ENCODE peak calls at places on chromosome 1, in nine cellular contexts. P is DMS153; E is nephron progenitor cell; J is kidney epithelial cell; Y is left ventricle myocardium inferior; I is stimulated activated CD4-positive, alpha-beta T cell treated with anti-CD3 and anti-CD28 coated beads, Interleukin-1b, Interleukin-23, amount 100 ng/mL, for 24 hours; X is occipital lobe; G is germinal center; M is NCI-H524 treated with DMSO at 0.1 percent for 48 hours. O is an unnamed sample.

GRCh38 chr1:204711947-204712701 is 26.6 kb upstream of the LRRN2 start:
- DNase-seq in X (peak; percentile 32), I (no peak), P (peak; percentile 35), M (peak; percentile 93), G (no peak), Y (peak; percentile 32), E (peak; percentile 45), J (no peak), O (no peak)

GRCh38 chr1:226784081-226785049 is 45.3 kb upstream of the ITPKB start:
- DNase-seq in P (peak; percentile 98), M (no peak), G (no peak), E (no peak), J (no peak), I (no peak), X (peak; percentile 31), Y (no peak), O (no peak)

GRCh38 chr1:205505791-205506190 is 1.3 kb downstream of the CDK18 start:
- DNase-seq in P (no peak), J (no peak), G (no peak), M (no peak), Y (peak; percentile 85), I (no peak), E (no peak), X (peak; percentile 35), O (no peak)

GRCh38 chr1:85581802-85582686 is 1.5 kb downstream of the CCN1 start:
- DNase-seq in Y (peak; percentile 22), I (no peak), M (no peak), X (no peak), G (no peak), P (no peak), J (no peak), E (peak; percentile 33), O (peak; percentile 27)

GRCh38 chr1:178121883-178122282 is 28.0 kb downstream of the RASAL2 start:
- DNase-seq in G (no peak), J (no peak), Y (no peak), E (no peak), X (no peak), I (no peak), P (no peak), M (no peak), O (no peak)

GRCh38 chr1:26771643-26772321 is 16.0 kb upstream of the PIGV start:
- DNase-seq in I (no peak), G (no peak), J (peak; percentile 85), X (no peak), P (peak; percentile 5), Y (no peak), M (no peak), E (no peak), O (no peak)

GRCh38 chr1:218711021-218711420 is 365.9 kb downstream of the TGFB2 start:
- DNase-seq in I (no peak), X (no peak), P (no peak), M (no peak), E (no peak), G (no peak), Y (no peak), J (no peak), O (no peak)

GRCh38 chr1:3690282-3691065 is 38.2 kb downstream of the TP73 start:
- DNase-seq in G (no peak), J (no peak), M (no peak), E (no peak), X (no peak), I (no peak), P (peak; percentile 56), Y (no peak), O (no peak)

GRCh38 chr1:30305519-30305918 is 417.9 kb downstream of the MATN1 start:
- DNase-seq in I (no peak), X (no peak), E (no peak), Y (no peak), G (no peak), M (no peak), J (no peak), P (no peak), O (no peak)

GRCh38 chr1:218869276-218869675 is 304.4 kb upstream of the LYPLAL1 start:
- DNase-seq in G (no peak), P (no peak), I (no peak), E (no peak), M (no peak), J (no peak), Y (no peak), X (no peak), O (no peak)

GRCh38 chr1:111275079-111275478 is 15.6 kb upstream of the CHIA start:
- DNase-seq in Y (peak; percentile 71), G (no peak), I (no peak), J (no peak), P (no peak), E (no peak), X (no peak), M (no peak), O (no peak)

O was measured in Kasumi-1.